ENCODE peak calls at places on chromosome X, in six cellular contexts. V is effector memory CD4-positive, alpha-beta T cell; F is AG04449; M is epithelial cell of proximal tubule; H is endothelial cell; D is NCI-H2029. Y is an unnamed sample.

GRCh38 chrX:38672646-38673045 is 111.3 kb downstream of the TSPAN7 start:
- DNase-seq in M (no peak), V (no peak), F (no peak), H (no peak), D (no peak), Y (no peak)

GRCh38 chrX:135740683-135741149 is 27.3 kb downstream of the CT45A3 start:
- DNase-seq in H (peak; percentile 44), D (no peak), F (no peak), M (no peak), V (peak; percentile 3), Y (no peak)

GRCh38 chrX:9873360-9873759 is 87.1 kb downstream of the SHROOM2 start:
- DNase-seq in M (no peak), V (no peak), F (no peak), D (no peak), H (no peak), Y (no peak)

GRCh38 chrX:40201486-40201885 is 103.7 kb upstream of the BCOR start:
- DNase-seq in D (peak; percentile 21), M (no peak), F (no peak), V (no peak), H (no peak), Y (no peak)

GRCh38 chrX:16547644-16548043 is 102.3 kb upstream of the S100G start:
- DNase-seq in V (no peak), D (no peak), F (no peak), H (no peak), M (no peak), Y (no peak)

GRCh38 chrX:130539721-130540321 is 138.0 kb downstream of the RBMX2 start:
- DNase-seq in V (peak; percentile 2), F (no peak), M (no peak), H (peak; percentile 28), D (no peak), Y (peak; percentile 22)

GRCh38 chrX:134544614-134545255 is 84.8 kb downstream of the HPRT1 start:
- DNase-seq in V (no peak), M (no peak), H (no peak), D (peak; percentile 34), F (no peak), Y (no peak)

GRCh38 chrX:140343226-140343873 is 161.5 kb downstream of the SOX3 start:
- DNase-seq in V (no peak), H (no peak), D (no peak), M (peak; percentile 26), F (no peak), Y (no peak)

GRCh38 chrX:25726539-25726938 is 411.6 kb upstream of the MAGEB18 start:
- DNase-seq in D (no peak), F (no peak), M (no peak), V (no peak), H (no peak), Y (no peak)

GRCh38 chrX:45801554-45801953 is 600.9 kb upstream of the DIPK2B start:
- DNase-seq in M (no peak), H (no peak), D (peak; percentile 2), V (no peak), F (no peak), Y (no peak)

GRCh38 chrX:151393514-151393913 is 3.5 kb upstream of the VMA21 start:
- DNase-seq in V (peak; percentile 56), M (no peak), F (no peak), H (no peak), D (peak; percentile 29), Y (peak; percentile 16)

GRCh38 chrX:37959212-37960021 is 46.9 kb upstream of the SYTL5 start:
- DNase-seq in V (no peak), D (peak; percentile 53), H (no peak), M (no peak), F (no peak), Y (no peak)

GRCh38 chrX:46279925-46280313 is 265.3 kb downstream of the ZNF674 start:
- DNase-seq in D (no peak), F (no peak), H (no peak), M (no peak), V (no peak), Y (no peak)

GRCh38 chrX:8913665-8914409 is 112.7 kb upstream of the FAM9A start:
- DNase-seq in F (peak; percentile 1), V (no peak), D (no peak), M (no peak), H (no peak), Y (no peak)

GRCh38 chrX:45745479-45745878 is 544.8 kb upstream of the DIPK2B start:
- DNase-seq in H (no peak), M (no peak), V (no peak), F (no peak), D (no peak), Y (no peak)

GRCh38 chrX:118660085-118660484 is 67.3 kb upstream of the IL13RA1 start:
- DNase-seq in V (no peak), D (no peak), H (no peak), F (no peak), M (no peak), Y (no peak)

GRCh38 chrX:150352114-150352513 is 11.0 kb upstream of the MAMLD1 start:
- DNase-seq in H (no peak), F (no peak), D (no peak), V (no peak), M (no peak), Y (no peak)

GRCh38 chrX:107654778-107655761 is 26.8 kb downstream of the PRPS1 start:
- DNase-seq in D (peak; percentile 71), H (peak; percentile 72), M (peak; percentile 70), V (peak; percentile 63), F (no peak), Y (peak; percentile 71)

GRCh38 chrX:132692066-132692465 is 203.2 kb upstream of the MBNL3 start:
- DNase-seq in H (no peak), F (no peak), D (no peak), M (no peak), V (no peak), Y (no peak)

GRCh38 chrX:95893632-95894031 is 791.0 kb upstream of the DIAPH2 start:
- DNase-seq in D (no peak), M (no peak), V (no peak), F (no peak), H (no peak), Y (no peak)

GRCh38 chrX:100831219-100831946 is 11.2 kb downstream of the CSTF2 start:
- DNase-seq in H (no peak), D (no peak), V (no peak), M (no peak), F (no peak), Y (no peak)

GRCh38 chrX:47143894-47144625 is 442 bp downstream of the NDUFB11 start:
- DNase-seq in V (peak; percentile 34), H (peak; percentile 8), F (no peak), M (no peak), D (no peak), Y (no peak)

GRCh38 chrX:132710756-132711155 is 221.9 kb upstream of the MBNL3 start:
- DNase-seq in F (no peak), H (no peak), D (no peak), M (no peak), V (no peak), Y (no peak)

GRCh38 chrX:132266583-132267355 is 47.5 kb upstream of the RAP2C start:
- DNase-seq in H (no peak), V (no peak), D (no peak), F (no peak), M (no peak), Y (no peak)

GRCh38 chrX:133337250-133337649 is 78.0 kb downstream of the GPC4 start:
- DNase-seq in D (no peak), V (no peak), F (no peak), H (no peak), M (no peak), Y (no peak)

GRCh38 chrX:65871671-65872311 is 168.1 kb downstream of the VSIG4 start:
- DNase-seq in H (peak; percentile 28), V (no peak), D (no peak), F (no peak), M (no peak), Y (peak; percentile 76)

GRCh38 chrX:21996872-21997271 is 35.3 kb upstream of the PHEX start:
- DNase-seq in H (no peak), M (no peak), F (no peak), V (no peak), D (no peak), Y (no peak)

GRCh38 chrX:119638725-119639471 is 32.7 kb upstream of the NKRF start:
- DNase-seq in D (no peak), V (no peak), F (no peak), H (no peak), M (no peak), Y (no peak)